ENCODE peak calls at places on chromosomes 2 and 18, in nine cellular contexts. C is ELF-1; D is endothelial cell; W is cardiac fibroblast; H is A172; I is activated CD8-positive, alpha-beta memory T cell treated with anti-CD3 and anti-CD28 coated beads for 24 hours; Y is fibroblast of the aortic adventitia; G is CD4-positive, alpha-beta T cell; N is HFF-Myc. F is an unnamed sample.

GRCh38 chr2:8966123-8966908 is 37.2 kb downstream of the MBOAT2 start:
- DNase-seq in C (no peak), D (no peak), W (peak), H (no peak), I (no peak), Y (peak), G (no peak), N (no peak), F (no peak)

GRCh38 chr2:74010087-74010541 is 25.4 kb downstream of the TET3 start:
- DNase-seq in C (no peak), D (no peak), W (no peak), H (no peak), I (no peak), Y (no peak), G (no peak), N (no peak), F (no peak)

GRCh38 chr2:240820014-240820606 is at the start of gene KIF1A:
- DNase-seq in C (no peak), D (peak), W (no peak), H (no peak), I (no peak), Y (no peak), G (no peak), N (no peak), F (no peak)

GRCh38 chr2:28904295-28904694 is 9.8 kb downstream of the WDR43 start:
- DNase-seq in C (no peak), D (no peak), W (peak), H (peak), I (no peak), Y (peak), G (no peak), N (no peak), F (no peak)

GRCh38 chr2:172223601-172224054 is 120.9 kb upstream of the DLX2 start:
- DNase-seq in C (no peak), D (no peak), W (no peak), H (no peak), I (no peak), Y (no peak), G (no peak), N (no peak), F (no peak)

GRCh38 chr2:60317029-60317386 is 236.4 kb downstream of the BCL11A start:
- DNase-seq in C (no peak), D (no peak), W (no peak), H (no peak), I (no peak), Y (no peak), G (no peak), N (no peak), F (no peak)

GRCh38 chr2:170922683-170923494 is 6.2 kb upstream of the GORASP2 start:
- DNase-seq in C (no peak), D (no peak), W (no peak), H (no peak), I (no peak), Y (no peak), G (no peak), N (no peak), F (no peak)

GRCh38 chr2:81260320-81260719 is 955.8 kb upstream of the LRRTM1 start:
- DNase-seq in C (no peak), D (no peak), W (no peak), H (peak), I (no peak), Y (no peak), G (no peak), N (no peak), F (no peak)

GRCh38 chr2:9778012-9778411 is 65.3 kb upstream of the TAF1B start:
- DNase-seq in C (no peak), D (peak), W (no peak), H (no peak), I (no peak), Y (no peak), G (no peak), N (no peak), F (no peak)

GRCh38 chr2:28047698-28048097 is 157.2 kb downstream of the BABAM2 start:
- DNase-seq in C (no peak), D (no peak), W (peak), H (no peak), I (no peak), Y (peak), G (no peak), N (peak), F (no peak)

GRCh38 chr2:179692610-179693009 is 168.8 kb downstream of the ZNF385B start:
- DNase-seq in C (peak), D (no peak), W (peak), H (no peak), I (no peak), Y (no peak), G (no peak), N (no peak), F (no peak)

GRCh38 chr2:120912101-120912985 is 176.7 kb downstream of the GLI2 start:
- DNase-seq in C (no peak), D (no peak), W (peak), H (peak), I (no peak), Y (peak), G (no peak), N (no peak), F (peak)

GRCh38 chr2:204538179-204539009 is 6.9 kb upstream of the PARD3B start:
- DNase-seq in C (peak), D (peak), W (peak), H (no peak), I (no peak), Y (no peak), G (no peak), N (no peak), F (no peak)

GRCh38 chr2:146677280-146677679 is 1167.5 kb upstream of the ACVR2A start:
- DNase-seq in C (no peak), D (no peak), W (no peak), H (no peak), I (no peak), Y (no peak), G (no peak), N (no peak), F (no peak)

GRCh38 chr2:143939976-143940375 is 579.9 kb downstream of the ZEB2 start:
- DNase-seq in C (no peak), D (no peak), W (peak), H (no peak), I (no peak), Y (peak), G (no peak), N (no peak), F (no peak)

GRCh38 chr2:233386382-233387041 is 32.2 kb downstream of the DGKD start:
- DNase-seq in C (no peak), D (no peak), W (peak), H (peak), I (peak), Y (peak), G (no peak), N (no peak), F (no peak)

GRCh38 chr2:149331023-149331400 is 625 bp downstream of the LYPD6 start:
- DNase-seq in C (peak), D (no peak), W (no peak), H (no peak), I (no peak), Y (no peak), G (no peak), N (no peak), F (no peak)

GRCh38 chr18:45197526-45197970 is 417.7 kb upstream of the SLC14A2 start:
- DNase-seq in C (no peak), D (no peak), W (peak), H (peak), I (no peak), Y (peak), G (no peak), N (no peak), F (no peak)

GRCh38 chr2:85785027-85785822 is 31.4 kb downstream of the ATOH8 start:
- DNase-seq in C (no peak), D (no peak), W (no peak), H (peak), I (no peak), Y (peak), G (no peak), N (peak), F (peak)

GRCh38 chr18:36808681-36809080 is 20.1 kb downstream of the TPGS2 start:
- DNase-seq in C (no peak), D (no peak), W (peak), H (no peak), I (no peak), Y (peak), G (no peak), N (no peak), F (no peak)

GRCh38 chr18:79615091-79615490 is 64.5 kb upstream of the CTDP1 start:
- DNase-seq in C (no peak), D (no peak), W (no peak), H (no peak), I (no peak), Y (no peak), G (no peak), N (no peak), F (peak)

F was measured in uterus.